ENCODE peak calls at places on chromosomes 4 and X, in five cellular contexts. W is psoas muscle; M is tibial nerve; R is lower lobe of right lung; V is CD4-positive, alpha-beta T cell. X is an unnamed sample.
A peak's percentile ranks its signal among the peaks of the same experiment; 100 is the strongest.

GRCh38 chr4:145944886-145945285 is 6.3 kb upstream of the ZNF827 start:
- DNase-seq in V (no peak), W (no peak), R (no peak), M (no peak), X (no peak)

GRCh38 chr4:8302331-8302730 is 32.8 kb downstream of the HTRA3 start:
- DNase-seq in R (peak; percentile 20), M (no peak), W (no peak), V (no peak), X (no peak)

GRCh38 chr4:83889802-83890201 is 353.9 kb downstream of the GPAT3 start:
- DNase-seq in R (no peak), W (no peak), M (no peak), V (no peak), X (no peak)

GRCh38 chrX:133475521-133475920 is 60.2 kb upstream of the GPC4 start:
- DNase-seq in W (no peak), M (no peak), R (no peak), V (no peak), X (no peak)

GRCh38 chrX:40734956-40735317 is 405 bp downstream of the MED14 start:
- DNase-seq in V (peak; percentile 17), R (peak; percentile 49), M (no peak), W (no peak), X (no peak)

GRCh38 chr4:172865103-172865502 is 303.5 kb upstream of the GALNT7 start:
- DNase-seq in V (no peak), W (no peak), R (no peak), M (no peak), X (no peak)

GRCh38 chrX:71653344-71653743 is 14.0 kb upstream of the LOC101059915 start:
- DNase-seq in W (no peak), M (no peak), V (no peak), R (no peak), X (no peak)

GRCh38 chrX:9267415-9267814 is 197.4 kb upstream of the TBL1X start:
- DNase-seq in R (no peak), W (no peak), V (no peak), M (no peak), X (no peak)

GRCh38 chr4:110270492-110271197 is 72.2 kb upstream of the ELOVL6 start:
- DNase-seq in V (no peak), W (no peak), R (no peak), M (no peak), X (peak; percentile 19)

GRCh38 chr4:99614491-99614890 is 39.9 kb downstream of the MTTP start:
- DNase-seq in R (no peak), M (no peak), V (no peak), W (no peak), X (no peak)

GRCh38 chr4:182897601-182898478 is 19.3 kb downstream of the DCTD start:
- DNase-seq in V (no peak), R (peak; percentile 71), W (no peak), M (no peak), X (no peak)

GRCh38 chr4:6188687-6189305 is 11.6 kb downstream of the JAKMIP1 start:
- DNase-seq in M (no peak), V (no peak), W (no peak), R (no peak), X (no peak)

GRCh38 chr4:67126115-67126514 is 419.2 kb downstream of the CENPC start:
- DNase-seq in W (no peak), M (no peak), R (no peak), V (no peak), X (no peak)

GRCh38 chr4:71236226-71236625 is 102.6 kb upstream of the SLC4A4 start:
- DNase-seq in R (no peak), W (no peak), V (no peak), M (no peak), X (no peak)

GRCh38 chrX:133185938-133186337 is 32.2 kb downstream of the TFDP3 start:
- DNase-seq in W (no peak), M (no peak), V (no peak), R (no peak), X (no peak)

DNA sequence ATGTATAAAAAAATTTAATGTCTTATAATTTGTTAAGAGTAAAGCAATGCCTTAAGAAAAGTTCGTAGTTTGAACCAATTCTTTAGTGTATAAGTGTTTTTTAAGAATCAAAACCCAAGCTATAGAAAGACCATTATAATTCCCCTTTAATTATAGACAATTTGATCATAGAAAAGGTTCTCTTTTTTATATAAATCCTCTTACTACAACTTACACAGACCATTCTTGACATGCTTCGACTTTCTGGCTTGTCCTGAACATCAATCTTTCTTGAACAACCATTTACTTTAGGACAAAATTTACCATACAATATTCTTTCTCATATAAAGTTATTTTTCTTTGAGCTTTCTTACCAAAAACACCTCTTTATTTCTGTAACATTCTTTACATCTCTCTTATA is 330.5 kb upstream of the SPANXN1 start:
- DNase-seq in V (no peak), M (no peak), W (no peak), R (no peak), X (no peak)
- TF ChIP-seq CTCF in V (no peak), M (no peak), W (no peak), R (no peak), X (no peak)

GRCh38 chr4:79247695-79248394 is 78.0 kb downstream of the NAA11 start:
- DNase-seq in R (no peak), M (no peak), V (no peak), W (no peak), X (no peak)
- TF ChIP-seq CTCF in R (no peak), M (no peak), V (no peak), W (no peak), X (no peak)

GRCh38 chrX:55336176-55336575 is 71.5 kb upstream of the PAGE3 start:
- DNase-seq in V (no peak), M (no peak), W (no peak), R (no peak), X (no peak)
- TF ChIP-seq CTCF in V (no peak), M (no peak), W (no peak), R (no peak), X (no peak)

DNA sequence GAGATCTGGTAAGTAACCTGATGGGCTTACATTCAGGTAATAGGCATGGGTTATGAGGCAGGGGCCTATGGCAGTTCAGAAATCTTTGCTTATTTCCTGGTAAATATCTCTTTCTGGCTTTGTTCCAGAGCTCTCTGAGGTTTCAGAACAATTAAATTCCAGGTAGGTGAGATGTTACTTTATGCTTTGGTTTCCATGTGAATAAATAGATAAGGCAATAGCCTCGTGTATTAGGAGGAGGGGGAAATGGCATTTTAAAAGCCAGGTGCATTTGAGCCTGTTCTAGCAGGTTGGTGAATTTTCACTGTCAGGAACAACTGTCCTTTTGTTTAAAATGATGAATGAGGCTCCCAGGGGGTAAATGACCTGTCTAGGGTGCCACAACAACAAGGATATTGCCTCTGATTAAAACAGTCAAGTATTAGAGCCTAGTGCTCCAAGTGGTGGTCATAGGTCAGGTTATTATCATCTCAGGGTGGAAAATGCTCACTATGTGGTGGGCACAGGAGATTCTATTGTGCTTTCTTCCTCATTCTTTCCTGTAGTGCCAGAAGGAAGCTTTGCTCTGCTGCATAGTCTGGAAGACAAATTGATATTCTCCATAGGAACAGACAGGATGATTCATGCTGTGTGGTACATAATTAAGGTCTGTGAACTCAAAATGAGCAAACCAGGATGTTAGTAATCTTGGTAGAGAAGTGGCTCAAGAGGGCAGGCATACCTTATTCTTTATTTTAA is 296.2 kb downstream of the INPP4B start:
- DNase-seq in R (no peak), M (no peak), W (no peak), V (no peak), X (no peak)
- TF ChIP-seq CTCF in R (no peak), M (no peak), W (no peak), V (no peak), X (no peak)

X was measured in AG09319.